ENCODE peak calls at places on chromosomes 7 and 10, in five cellular contexts. C is upper lobe of right lung, E is heart right ventricle, P is transverse colon, I is sigmoid colon. J is an unnamed sample.
A peak's percentile ranks its signal among the peaks of the same experiment; 100 is the strongest.

GRCh38 chr7:147485660-147486210 is 1104.8 kb upstream of the C7orf33 start:
- DNase-seq in P (no peak), I (no peak), C (no peak), E (no peak), J (no peak)

GRCh38 chr10:4359003-4359402 is 467.0 kb upstream of the AKR1E2 start:
- DNase-seq in E (no peak), C (no peak), P (no peak), I (no peak), J (no peak)

GRCh38 chr7:67452516-67453026 is 455.9 kb downstream of the TYW1 start:
- DNase-seq in I (no peak), P (no peak), E (no peak), C (no peak), J (no peak)

GRCh38 chr7:10707519-10707918 is 266.2 kb upstream of the PHF14 start:
- DNase-seq in P (no peak), C (no peak), E (no peak), I (no peak), J (no peak)

GRCh38 chr10:79063661-79064490 is 4.9 kb upstream of the ZMIZ1 start:
- DNase-seq in E (peak; percentile 4), I (peak; percentile 52), P (peak; percentile 65), C (peak; percentile 53), J (peak; percentile 27)

GRCh38 chr10:118272090-118272775 is 69.9 kb downstream of the FAM204A start:
- DNase-seq in C (no peak), P (peak; percentile 12), I (peak; percentile 78), E (no peak), J (no peak)

GRCh38 chr10:22850541-22850940 is 77.3 kb upstream of the ARMC3 start:
- DNase-seq in I (no peak), P (no peak), E (no peak), C (no peak), J (no peak)

GRCh38 chr10:131690805-131691239 is 210.0 kb upstream of the PPP2R2D start:
- DNase-seq in E (no peak), I (peak; percentile 37), P (no peak), C (peak; percentile 48), J (no peak)

GRCh38 chr7:68805159-68805558 is 793.1 kb upstream of the AUTS2 start:
- DNase-seq in E (no peak), C (no peak), P (no peak), I (no peak), J (no peak)

GRCh38 chr10:26483554-26483953 is 45.4 kb downstream of the APBB1IP start:
- DNase-seq in I (no peak), C (no peak), P (no peak), E (no peak), J (no peak)

GRCh38 chr10:26478061-26478460 is 39.9 kb downstream of the APBB1IP start:
- DNase-seq in P (no peak), I (no peak), C (no peak), E (no peak), J (no peak)

GRCh38 chr10:26481914-26482550 is 43.9 kb downstream of the APBB1IP start:
- DNase-seq in P (peak; percentile 18), E (no peak), I (no peak), C (no peak), J (no peak)

GRCh38 chr10:26479766-26480492 is 41.8 kb downstream of the APBB1IP start:
- DNase-seq in P (no peak), I (no peak), C (no peak), E (no peak), J (no peak)

GRCh38 chr10:26480909-26481703 is 43.0 kb downstream of the APBB1IP start:
- DNase-seq in E (no peak), P (no peak), I (no peak), C (no peak), J (no peak)
- TF ChIP-seq CTCF in E (no peak), P (no peak), I (no peak), C (no peak), J (no peak)

DNA sequence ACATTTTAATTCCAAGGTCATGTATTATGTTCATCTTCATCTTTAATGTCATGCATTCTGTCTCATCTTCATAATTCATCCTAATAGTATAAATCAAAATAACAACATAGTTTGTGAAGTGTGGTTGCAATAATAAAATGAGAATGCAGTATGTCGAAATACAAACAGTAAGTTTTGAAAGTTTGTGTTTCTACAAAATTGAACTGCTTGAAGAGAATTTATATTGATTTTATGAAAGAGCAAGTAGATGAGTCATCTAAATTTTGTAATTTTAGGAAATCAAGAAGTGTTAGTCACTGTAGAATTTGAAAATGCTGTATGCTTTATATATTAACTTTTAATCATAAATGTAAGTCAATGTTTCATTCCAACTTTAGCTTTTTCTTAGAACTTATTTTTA is 190.5 kb upstream of the PPP1R3A start:
- DNase-seq in I (no peak), C (no peak), E (no peak), P (no peak), J (no peak)
- H3K4me3 ChIP-seq in I (no peak overlapping the region), C (no peak overlapping the region), E (no peak overlapping the region), P (no peak overlapping the region), J (no peak overlapping the region)

DNA sequence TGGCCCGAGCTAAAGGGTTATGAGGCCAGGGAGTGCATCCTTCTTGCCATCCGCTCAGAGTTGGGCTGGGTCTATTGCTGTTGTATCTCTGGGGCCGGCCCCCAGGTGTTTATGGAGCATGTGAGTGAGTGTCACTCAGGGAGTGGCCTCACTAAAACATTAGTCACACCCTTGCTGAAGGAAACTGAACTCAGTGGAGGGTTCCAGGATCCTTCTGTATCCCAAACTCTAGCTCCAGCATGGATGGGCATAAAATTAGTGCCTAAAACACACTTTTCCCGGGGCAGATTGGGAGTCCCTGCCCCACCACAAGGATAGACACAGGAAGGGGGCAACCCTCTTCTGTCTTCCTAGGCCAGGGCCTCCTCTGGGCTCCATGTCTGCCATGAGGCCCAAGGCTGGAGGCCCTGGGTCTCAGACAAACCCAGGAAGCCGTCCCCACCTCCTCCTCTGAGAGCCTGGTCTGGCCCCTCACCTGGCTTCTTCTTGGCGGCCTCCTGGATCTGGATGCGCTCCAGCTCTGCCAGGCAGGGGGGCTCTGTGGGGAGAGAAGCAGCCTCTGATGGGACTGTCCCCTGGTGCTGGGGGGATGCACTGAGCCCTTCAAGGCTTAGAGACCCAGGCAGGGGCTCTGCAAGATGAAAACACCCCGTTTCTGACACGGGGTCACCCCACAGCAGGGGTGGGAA is 24.5 kb downstream of the SPOCK2 start:
- DNase-seq in I (no peak), P (peak; percentile 83), E (no peak), C (no peak), J (no peak)
- H3K36me3 ChIP-seq in I (no peaks in the 10 kb centered on the region), P (no peaks in the 10 kb centered on the region), E (no peaks in the 10 kb centered on the region), C (no peaks in the 10 kb centered on the region), J (no peaks in the 10 kb centered on the region)

DNA sequence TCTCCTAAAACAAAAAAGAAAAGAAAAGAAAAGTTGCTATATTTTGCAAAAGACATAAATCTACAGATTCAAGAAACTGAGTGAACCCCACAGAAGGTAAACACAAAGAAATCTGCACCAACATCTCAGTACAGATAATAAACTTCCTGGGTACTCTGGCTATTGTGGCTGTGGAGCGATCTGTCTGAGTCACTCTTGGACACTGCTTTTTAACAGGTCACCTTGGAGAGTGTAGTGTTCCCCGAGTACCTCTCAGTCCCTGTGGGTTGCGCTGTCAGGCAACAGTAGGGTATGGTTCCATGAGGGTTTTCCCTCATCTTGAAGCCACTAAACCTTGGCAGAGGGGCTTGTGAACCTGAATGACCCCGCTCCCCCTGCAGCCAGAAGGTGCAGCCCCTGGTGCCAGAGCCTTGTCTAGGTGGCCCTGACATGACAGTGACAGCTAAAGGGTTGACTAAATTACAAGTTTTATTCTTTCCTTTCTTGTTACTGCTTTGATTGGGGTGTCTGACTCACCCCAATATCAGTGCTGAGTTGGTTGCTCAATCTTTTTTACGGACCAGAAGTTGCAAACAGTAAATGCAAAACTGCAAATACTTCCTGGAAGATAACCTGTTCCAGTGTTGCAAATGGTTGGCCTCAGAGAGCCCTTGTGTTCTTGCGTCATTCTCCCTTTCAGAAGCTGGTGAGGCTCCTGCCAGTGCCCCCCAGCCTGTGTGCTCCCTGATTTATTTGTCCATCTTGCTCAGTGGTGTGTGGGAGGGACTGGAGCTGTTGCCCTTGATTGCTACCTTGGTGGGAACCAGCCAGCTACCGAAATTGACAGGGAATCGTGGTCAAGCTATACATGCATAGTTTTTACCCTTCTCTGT is 30.6 kb downstream of the POR start:
- DNase-seq in E (no peak), I (no peak), C (no peak), P (no peak), J (no peak)
- TF ChIP-seq CTCF in E (peak; percentile 47), I (no peak), C (no peak), P (no peak), J (no peak)

DNA sequence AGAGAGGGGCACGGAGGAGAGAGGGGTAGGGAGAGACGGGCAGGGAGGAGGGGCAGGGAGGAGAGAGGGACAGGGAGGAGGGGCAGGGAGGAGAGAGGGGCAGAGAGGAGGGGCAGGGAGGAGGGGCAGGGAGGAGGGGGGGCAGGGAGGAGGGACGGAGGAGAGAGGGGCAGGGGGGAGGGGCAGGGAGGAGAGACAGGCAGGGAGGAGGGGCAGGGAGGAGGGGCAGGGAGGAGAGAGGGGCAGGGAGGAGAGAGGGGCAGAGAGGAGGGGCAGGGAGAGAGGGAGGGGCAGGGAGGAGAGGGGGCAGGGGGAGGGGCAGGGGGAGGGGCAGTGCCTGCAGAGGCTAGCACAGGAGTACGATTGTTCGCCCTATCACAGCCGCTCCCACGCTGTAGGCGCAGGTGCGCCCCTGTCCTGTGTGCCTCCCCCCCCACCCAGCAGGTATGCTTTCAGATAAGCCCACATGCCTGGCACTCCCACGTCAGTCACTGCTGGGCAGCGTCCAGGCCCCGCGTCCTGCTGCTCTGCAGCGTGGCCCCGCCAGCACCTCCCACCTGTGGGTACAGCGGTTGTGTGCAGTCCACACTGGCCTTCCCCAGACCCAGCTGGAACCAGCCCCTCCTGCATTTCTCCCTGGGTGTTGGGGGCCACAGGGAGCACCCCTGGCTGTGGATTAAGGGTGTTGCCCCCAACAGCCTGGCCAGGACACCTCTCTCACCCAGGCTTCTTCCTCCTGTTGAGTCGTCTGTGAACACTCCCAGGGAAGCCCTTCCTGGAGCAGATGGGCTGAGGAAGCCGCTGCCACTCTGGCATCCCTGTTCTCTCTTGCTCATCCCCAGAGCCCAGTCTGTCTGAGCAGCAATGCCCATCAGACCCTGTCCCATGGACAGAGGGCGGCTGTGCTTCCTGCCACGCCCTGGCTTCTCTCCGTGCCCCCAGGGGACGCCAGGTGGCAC is 10.8 kb downstream of the NKX6-2 start:
- DNase-seq in C (no peak), I (no peak), E (no peak), P (peak; percentile 69), J (peak; percentile 80)
- H3K4me3 ChIP-seq in C (no peak overlapping the region), I (no peak overlapping the region), E (no peak overlapping the region), P (no peak overlapping the region), J (no peak overlapping the region)

GRCh38 chr10:122855745-122856144 is 10.1 kb upstream of the CUZD1 start:
- DNase-seq in C (no peak), E (no peak), P (no peak), I (no peak), J (no peak)
- H3K36me3 ChIP-seq in C (no peaks in the 10 kb centered on the region), E (peaks cover 19% of the 10 kb centered on the region), P (no peaks in the 10 kb centered on the region), I (peaks cover 22% of the 10 kb centered on the region), J (no peaks in the 10 kb centered on the region)

GRCh38 chr7:29345590-29345989 is 151.0 kb downstream of the CHN2 start:
- DNase-seq in E (peak; percentile 41), C (peak; percentile 68), P (peak; percentile 41), I (no peak), J (peak; percentile 53)
- TF ChIP-seq CTCF in E (peak; percentile 64), C (peak; percentile 46), P (peak; percentile 23), I (no peak), J (peak; percentile 15)

GRCh38 chr10:29590598-29591415 is 44.0 kb downstream of the SVIL start:
- DNase-seq in C (no peak), P (no peak), I (no peak), E (no peak), J (no peak)
- H3K4me3 ChIP-seq in C (peak overlapping the region; percentile 17), P (no peak overlapping the region), I (no peak overlapping the region), E (peak overlapping the region; percentile 1), J (no peak overlapping the region)

DNA sequence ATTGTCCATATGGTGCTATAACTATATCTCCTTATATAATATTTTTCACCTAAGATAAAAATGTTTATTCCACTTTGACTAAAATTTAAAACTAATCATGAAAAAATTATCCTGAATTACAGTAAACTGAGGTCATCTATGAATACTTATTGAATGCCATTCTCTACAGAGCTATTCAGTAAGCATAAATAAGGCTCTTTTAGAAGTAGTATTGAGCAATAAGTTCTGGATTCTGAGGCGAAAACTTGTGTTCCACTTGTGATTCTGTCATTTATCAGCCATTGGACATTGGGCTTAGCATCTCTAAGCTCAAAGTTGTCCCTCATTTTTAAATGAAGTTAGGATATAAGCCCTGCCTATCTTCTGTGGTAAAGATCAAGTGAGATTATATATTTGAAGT is 130.8 kb downstream of the WNT2 start:
- DNase-seq in C (no peak), P (no peak), E (no peak), I (no peak), J (no peak)
- H3K36me3 ChIP-seq in C (peaks cover 17% of the 10 kb centered on the region), P (no peaks in the 10 kb centered on the region), E (peaks cover 32% of the 10 kb centered on the region), I (peaks cover 37% of the 10 kb centered on the region), J (no peaks in the 10 kb centered on the region)

J was measured in pancreas.